ENCODE peak calls at places on chromosomes 4 and X, in seven cellular contexts. Z is IMR-90, L is A549, T is H1, Q is GM12878, G is HepG2, N is HCT116. I is an unnamed sample.

GRCh38 chr4:38132140-38132673 is 172.0 kb downstream of the PTTG2 start:
- DNase-seq in Z (peak; percentile 99), L (no peak), T (no peak), Q (peak; percentile 100), G (no peak), N (no peak), I (no peak)

GRCh38 chr4:136740326-136740725 is 792.0 kb downstream of the PCDH18 start:
- DNase-seq in Z (no peak), L (no peak), T (no peak), Q (no peak), G (no peak), N (no peak), I (no peak)

GRCh38 chrX:103678199-103678993 is 8.1 kb downstream of the MORF4L2 start:
- DNase-seq in Z (peak; percentile 78), L (no peak), T (no peak), Q (no peak), G (no peak), N (no peak), I (no peak)

GRCh38 chrX:79081895-79082512 is 62.5 kb upstream of the GPR174 start:
- DNase-seq in Z (peak; percentile 4), L (peak; percentile 22), T (no peak), Q (peak; percentile 61), G (no peak), N (no peak), I (peak; percentile 10)

GRCh38 chr4:1408418-1408817 is 2.2 kb upstream of the NKX1-1 start:
- DNase-seq in Z (no peak), L (no peak), T (no peak), Q (no peak), G (no peak), N (no peak), I (peak; percentile 18)

GRCh38 chr4:115453416-115453815 is 340.0 kb upstream of the NDST4 start:
- DNase-seq in Z (no peak), L (peak; percentile 16), T (no peak), Q (no peak), G (no peak), N (no peak), I (no peak)

GRCh38 chr4:48173055-48173991 is 39.3 kb upstream of the TXK start:
- DNase-seq in Z (peak; percentile 90), L (peak; percentile 53), T (no peak), Q (peak; percentile 55), G (no peak), N (peak; percentile 63), I (peak; percentile 82)

GRCh38 chr4:91123742-91124141 is 996.5 kb downstream of the CCSER1 start:
- DNase-seq in Z (no peak), L (no peak), T (no peak), Q (no peak), G (no peak), N (no peak), I (no peak)

GRCh38 chr4:167956676-167957075 is 135.7 kb upstream of the ANXA10 start:
- DNase-seq in Z (peak; percentile 12), L (no peak), T (no peak), Q (no peak), G (no peak), N (no peak), I (no peak)

GRCh38 chr4:8644461-8644891 is 51.9 kb downstream of the CPZ start:
- DNase-seq in Z (no peak), L (no peak), T (no peak), Q (no peak), G (no peak), N (no peak), I (no peak)
- TF ChIP-seq CEBPB in Z (no peak), L (no peak), T (no peak), Q (no peak), G (no peak), N (no peak), I (no peak)

GRCh38 chr4:145843148-145843547 is 95.5 kb downstream of the ZNF827 start:
- DNase-seq in Z (peak; percentile 83), L (no peak), T (no peak), Q (no peak), G (no peak), N (no peak), I (no peak)

GRCh38 chr4:145840801-145841200 is 97.8 kb downstream of the ZNF827 start:
- DNase-seq in Z (no peak), L (no peak), T (no peak), Q (no peak), G (no peak), N (no peak), I (no peak)

GRCh38 chr4:145843651-145844050 is 95.0 kb downstream of the ZNF827 start:
- DNase-seq in Z (no peak), L (no peak), T (no peak), Q (no peak), G (no peak), N (no peak), I (no peak)

GRCh38 chr4:145840162-145840768 is 98.4 kb downstream of the ZNF827 start:
- DNase-seq in Z (peak; percentile 38), L (peak; percentile 53), T (no peak), Q (peak; percentile 32), G (peak; percentile 45), N (peak; percentile 35), I (peak; percentile 15)

DNA sequence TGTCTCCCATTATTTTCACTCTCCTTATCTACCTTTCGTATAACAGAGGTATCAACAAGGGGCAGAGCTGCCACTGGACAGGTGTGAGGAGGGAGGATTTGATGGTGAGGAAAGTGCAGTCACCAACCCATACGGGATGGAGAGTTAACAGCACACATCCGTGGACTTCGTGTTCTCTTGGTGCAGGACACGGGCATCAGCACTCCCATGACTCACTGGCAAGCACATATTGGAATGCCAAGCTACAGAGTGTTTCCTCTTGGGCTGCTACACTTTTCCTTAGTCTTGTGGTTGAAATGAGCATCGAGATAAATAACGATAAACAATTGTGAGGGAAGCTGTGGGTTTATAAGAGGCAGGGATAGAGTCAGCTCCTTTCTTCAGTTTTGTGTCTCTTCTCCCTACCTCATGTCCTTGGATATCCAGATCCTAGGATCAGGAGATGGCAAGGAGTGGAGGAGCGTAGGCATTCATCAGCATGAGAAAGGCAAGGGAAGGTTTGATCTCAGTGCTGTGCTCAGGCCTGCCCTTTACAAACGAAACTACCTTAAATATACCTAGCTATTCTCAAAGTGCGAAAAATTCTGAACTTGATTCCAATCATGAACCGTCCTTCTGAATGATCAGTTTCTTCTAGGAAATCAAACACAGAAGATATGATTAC is 96.3 kb downstream of the ZNF827 start:
- DNase-seq in Z (no peak), L (no peak), T (no peak), Q (no peak), G (no peak), N (no peak), I (no peak)
- TF ChIP-seq CEBPB in Z (no peak), L (no peak), T (no peak), Q (no peak), G (no peak), N (no peak), I (no peak)

DNA sequence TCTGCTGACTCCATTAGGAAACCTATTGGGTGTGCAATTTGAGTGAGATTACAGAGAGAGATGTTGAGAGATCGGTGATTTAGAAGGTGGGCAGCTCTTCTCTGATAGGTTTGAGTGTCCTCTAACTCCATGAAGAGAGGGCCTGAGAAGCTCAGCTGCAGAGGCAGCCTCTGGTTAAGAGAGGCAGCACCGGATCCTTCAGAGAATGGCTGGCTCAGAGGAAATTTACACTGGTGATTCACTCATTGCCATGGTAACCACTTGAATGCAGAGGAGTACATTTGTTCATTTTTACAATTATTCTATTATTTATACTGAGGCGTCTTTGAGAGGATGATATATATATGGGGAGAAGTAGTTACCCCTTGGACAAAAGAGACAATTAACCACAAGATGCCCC is 171.7 kb downstream of the PDGFRA start:
- DNase-seq in Z (peak; percentile 80), L (peak; percentile 3), T (no peak), Q (no peak), G (no peak), N (no peak), I (no peak)
- TF ChIP-seq CEBPB in Z (no peak), L (no peak), T (no peak), Q (no peak), G (no peak), N (no peak), I (no peak)

GRCh38 chr4:106993846-106994245 is 42.3 kb downstream of the DKK2 start:
- DNase-seq in Z (no peak), L (no peak), T (no peak), Q (no peak), G (no peak), N (no peak), I (no peak)

GRCh38 chr4:106996490-106996889 is 39.6 kb downstream of the DKK2 start:
- DNase-seq in Z (no peak), L (no peak), T (no peak), Q (no peak), G (no peak), N (no peak), I (no peak)
- TF ChIP-seq CEBPB in Z (no peak), L (no peak), T (no peak), Q (no peak), G (no peak), N (no peak), I (no peak)

GRCh38 chr4:105623099-105623498 is 70.7 kb downstream of the ARHGEF38 start:
- DNase-seq in Z (no peak), L (no peak), T (no peak), Q (no peak), G (no peak), N (no peak), I (no peak)

GRCh38 chr4:105625214-105625613 is 72.8 kb downstream of the ARHGEF38 start:
- DNase-seq in Z (no peak), L (no peak), T (no peak), Q (no peak), G (no peak), N (no peak), I (no peak)

GRCh38 chr4:105622269-105622668 is 69.8 kb downstream of the ARHGEF38 start:
- DNase-seq in Z (no peak), L (peak; percentile 6), T (no peak), Q (no peak), G (no peak), N (no peak), I (no peak)

GRCh38 chr4:105626846-105627245 is 74.4 kb downstream of the ARHGEF38 start:
- DNase-seq in Z (no peak), L (no peak), T (no peak), Q (no peak), G (no peak), N (no peak), I (no peak)

GRCh38 chr4:105624530-105624929 is 72.1 kb downstream of the ARHGEF38 start:
- DNase-seq in Z (peak; percentile 40), L (no peak), T (no peak), Q (no peak), G (no peak), N (no peak), I (no peak)
- TF ChIP-seq CEBPB in Z (no peak), L (no peak), T (no peak), Q (no peak), G (no peak), N (no peak), I (no peak)

GRCh38 chr4:147840846-147841732 is 109.2 kb downstream of the ARHGAP10 start:
- DNase-seq in Z (no peak), L (no peak), T (no peak), Q (peak; percentile 31), G (no peak), N (no peak), I (no peak)

GRCh38 chr4:147843162-147843561 is 111.3 kb downstream of the ARHGAP10 start:
- DNase-seq in Z (no peak), L (peak; percentile 30), T (no peak), Q (no peak), G (peak; percentile 16), N (peak; percentile 47), I (peak; percentile 51)

GRCh38 chr4:147839200-147839599 is 107.3 kb downstream of the ARHGAP10 start:
- DNase-seq in Z (no peak), L (no peak), T (no peak), Q (no peak), G (no peak), N (no peak), I (no peak)

GRCh38 chr4:147839651-147840050 is 107.8 kb downstream of the ARHGAP10 start:
- DNase-seq in Z (no peak), L (no peak), T (no peak), Q (no peak), G (no peak), N (no peak), I (no peak)

GRCh38 chr4:147842573-147842972 is 110.7 kb downstream of the ARHGAP10 start:
- DNase-seq in Z (peak; percentile 79), L (no peak), T (no peak), Q (no peak), G (no peak), N (no peak), I (peak; percentile 46)
- TF ChIP-seq CEBPB in Z (no peak), L (no peak), T (no peak), Q (no peak), G (no peak), N (no peak), I (no peak)